ENCODE peak calls at places on chromosomes 6 and 20, in four cellular contexts. Q, B, F and Z are unnamed samples.

GRCh38 chr6:165049362-165049761 is 260.0 kb downstream of the C6orf118 start:
- DNase-seq in Q (peak), B (peak), F (no peak), Z (no peak)

GRCh38 chr6:162058281-162058875 is 669.2 kb downstream of the PRKN start:
- DNase-seq in Q (no peak), B (no peak), F (peak), Z (no peak)

GRCh38 chr20:4998160-4998651 is 3.1 kb downstream of the SLC23A2 start:
- DNase-seq in Q (no peak), B (no peak), F (no peak), Z (no peak)

GRCh38 chr6:159104163-159104885 is 59.5 kb upstream of the TAGAP start:
- DNase-seq in Q (peak), B (peak), F (peak), Z (peak)

GRCh38 chr20:57309544-57310115 is 20.0 kb upstream of the SPO11 start:
- DNase-seq in Q (no peak), B (no peak), F (no peak), Z (no peak)

GRCh38 chr6:26330835-26331808 is 33.9 kb upstream of the BTN3A2 start:
- DNase-seq in Q (no peak), B (no peak), F (peak), Z (no peak)

GRCh38 chr20:54153847-54154246 is 19.9 kb downstream of the CYP24A1 start:
- DNase-seq in Q (no peak), B (no peak), F (no peak), Z (no peak)

GRCh38 chr6:26195924-26196845 is 109.0 kb downstream of the HFE start:
- DNase-seq in Q (peak), B (no peak), F (peak), Z (no peak)

GRCh38 chr20:61666471-61666832 is 399.2 kb downstream of the TAF4 start:
- DNase-seq in Q (no peak), B (no peak), F (no peak), Z (no peak)

GRCh38 chr20:47357296-47358051 is 975 bp upstream of the ZMYND8 start:
- DNase-seq in Q (peak), B (peak), F (peak), Z (peak)

GRCh38 chr6:163818719-163819118 is 404.2 kb downstream of the QKI start:
- DNase-seq in Q (no peak), B (no peak), F (no peak), Z (no peak)

GRCh38 chr6:168216741-168217140 is 102.8 kb downstream of the DACT2 start:
- DNase-seq in Q (no peak), B (no peak), F (no peak), Z (no peak)

GRCh38 chr6:43954311-43955131 is 172.7 kb downstream of the MRPL14 start:
- DNase-seq in Q (peak), B (no peak), F (no peak), Z (no peak)

GRCh38 chr6:169424821-169425240 is 171.2 kb upstream of the THBS2 start:
- DNase-seq in Q (no peak), B (no peak), F (no peak), Z (no peak)

GRCh38 chr20:25389858-25390537 is 637 bp downstream of the ABHD12 start:
- DNase-seq in Q (peak), B (peak), F (no peak), Z (peak)

GRCh38 chr6:137740967-137741761 is 125.9 kb upstream of the TNFAIP3 start:
- DNase-seq in Q (no peak), B (no peak), F (no peak), Z (no peak)

GRCh38 chr20:8578191-8578690 is 446.2 kb downstream of the PLCB1 start:
- DNase-seq in Q (no peak), B (no peak), F (no peak), Z (no peak)

GRCh38 chr6:85452441-85452881 is 2.6 kb downstream of the NT5E start:
- DNase-seq in Q (no peak), B (no peak), F (peak), Z (no peak)

GRCh38 chr6:79570802-79571367 is 33.7 kb upstream of the LCA5 start:
- DNase-seq in Q (no peak), B (no peak), F (no peak), Z (no peak)

GRCh38 chr20:46666818-46667515 is 15.7 kb upstream of the SLC13A3 start:
- DNase-seq in Q (no peak), B (no peak), F (peak), Z (no peak)

GRCh38 chr6:24847402-24847801 is 48.7 kb upstream of the ARMH2 start:
- DNase-seq in Q (no peak), B (no peak), F (peak), Z (no peak)

GRCh38 chr20:49697071-49697470 is 16.6 kb downstream of the B4GALT5 start:
- DNase-seq in Q (no peak), B (no peak), F (no peak), Z (no peak)

GRCh38 chr6:109318328-109318876 is 63.9 kb downstream of the CD164 start:
- DNase-seq in Q (peak), B (no peak), F (no peak), Z (no peak)

GRCh38 chr6:73349311-73349710 is 4.8 kb downstream of the DPPA5 start:
- DNase-seq in Q (no peak), B (no peak), F (no peak), Z (no peak)

GRCh38 chr6:121516331-121516730 is 80.9 kb downstream of the GJA1 start:
- DNase-seq in Q (no peak), B (no peak), F (no peak), Z (no peak)

GRCh38 chr20:42024653-42025052 is 406.5 kb upstream of the CHD6 start:
- DNase-seq in Q (peak), B (no peak), F (no peak), Z (peak)

GRCh38 chr6:37705239-37706051 is 7.8 kb upstream of the MDGA1 start:
- DNase-seq in Q (no peak), B (peak), F (peak), Z (peak)

GRCh38 chr20:24761220-24762065 is 187.6 kb upstream of the CST7 start:
- DNase-seq in Q (peak), B (no peak), F (no peak), Z (peak)

GRCh38 chr6:17867880-17868279 is 119.6 kb downstream of the KIF13A start:
- DNase-seq in Q (no peak), B (no peak), F (peak), Z (no peak)

GRCh38 chr20:19590382-19590781 is 167.7 kb upstream of the RIN2 start:
- DNase-seq in Q (no peak), B (no peak), F (no peak), Z (no peak)

GRCh38 chr20:62905536-62906117 is 20.7 kb downstream of the DIDO1 start:
- DNase-seq in Q (no peak), B (no peak), F (no peak), Z (no peak)

GRCh38 chr6:9690388-9690787 is 724.5 kb downstream of the TFAP2A start:
- DNase-seq in Q (no peak), B (no peak), F (no peak), Z (no peak)

GRCh38 chr6:152124432-152125074 is 317.1 kb downstream of the ESR1 start:
- DNase-seq in Q (no peak), B (no peak), F (peak), Z (no peak)

GRCh38 chr6:125872259-125872921 is 81.6 kb downstream of the NCOA7 start:
- DNase-seq in Q (no peak), B (no peak), F (peak), Z (no peak)

GRCh38 chr6:52675372-52675771 is 4.5 kb downstream of the TMEM14A start:
- DNase-seq in Q (no peak), B (no peak), F (no peak), Z (no peak)
- TF ChIP-seq CTCF in Q (no peak), B (no peak), F (no peak), Z (peak)

GRCh38 chr20:14915356-14915755 is 577.9 kb upstream of the FLRT3 start:
- DNase-seq in Q (no peak), B (no peak), F (no peak), Z (no peak)

GRCh38 chr20:14913896-14914295 is 576.5 kb upstream of the FLRT3 start:
- DNase-seq in Q (no peak), B (no peak), F (no peak), Z (no peak)

GRCh38 chr20:14918981-14919380 is 581.6 kb upstream of the FLRT3 start:
- DNase-seq in Q (no peak), B (no peak), F (no peak), Z (no peak)

GRCh38 chr20:14918281-14918680 is 580.9 kb upstream of the FLRT3 start:
- DNase-seq in Q (no peak), B (no peak), F (no peak), Z (no peak)

DNA sequence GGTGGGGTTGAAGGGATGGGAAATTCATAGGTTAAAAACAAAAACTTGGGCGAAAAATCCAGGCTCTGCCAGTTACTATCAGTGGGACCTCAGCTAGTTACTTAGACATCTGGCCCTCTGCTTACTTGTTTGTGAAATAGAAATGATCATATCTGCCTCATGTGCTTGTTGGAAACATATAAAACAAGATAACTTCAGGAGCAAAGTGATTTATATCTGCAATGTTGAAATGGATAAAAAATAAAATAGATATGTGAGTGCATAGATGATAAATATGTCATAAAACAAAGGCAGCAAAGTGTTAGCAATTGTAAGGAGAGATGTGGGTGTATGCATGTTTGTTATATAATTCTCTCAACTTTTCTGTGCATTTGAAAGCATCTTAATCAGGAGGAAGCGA is 578.9 kb upstream of the FLRT3 start:
- DNase-seq in Q (no peak), B (no peak), F (no peak), Z (no peak)
- TF ChIP-seq CTCF in Q (no peak), B (no peak), F (no peak), Z (no peak)

DNA sequence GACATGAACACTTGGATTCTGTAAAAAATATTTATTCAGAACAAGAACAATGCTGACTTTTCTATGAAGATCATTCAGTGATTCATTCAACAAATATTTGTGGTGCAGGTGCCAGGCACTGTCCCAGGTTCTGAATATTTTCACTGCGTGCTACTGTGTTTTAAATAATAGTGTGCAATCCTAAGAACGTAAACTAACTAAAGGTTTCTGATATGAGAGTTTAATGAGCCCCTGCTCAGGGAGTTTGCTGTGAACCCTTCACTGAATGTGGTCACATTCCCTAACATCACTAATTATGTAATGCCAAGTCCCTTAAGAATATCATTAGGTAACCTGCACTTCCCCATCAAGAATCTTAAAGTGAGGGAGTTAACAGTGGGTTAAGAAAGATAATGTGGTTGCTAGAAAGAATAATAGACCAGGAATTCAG is 1.7 kb upstream of the TMEM170B start:
- DNase-seq in Q (peak), B (peak), F (peak), Z (no peak)
- TF ChIP-seq CTCF in Q (no peak), B (no peak), F (no peak), Z (no peak)

DNA sequence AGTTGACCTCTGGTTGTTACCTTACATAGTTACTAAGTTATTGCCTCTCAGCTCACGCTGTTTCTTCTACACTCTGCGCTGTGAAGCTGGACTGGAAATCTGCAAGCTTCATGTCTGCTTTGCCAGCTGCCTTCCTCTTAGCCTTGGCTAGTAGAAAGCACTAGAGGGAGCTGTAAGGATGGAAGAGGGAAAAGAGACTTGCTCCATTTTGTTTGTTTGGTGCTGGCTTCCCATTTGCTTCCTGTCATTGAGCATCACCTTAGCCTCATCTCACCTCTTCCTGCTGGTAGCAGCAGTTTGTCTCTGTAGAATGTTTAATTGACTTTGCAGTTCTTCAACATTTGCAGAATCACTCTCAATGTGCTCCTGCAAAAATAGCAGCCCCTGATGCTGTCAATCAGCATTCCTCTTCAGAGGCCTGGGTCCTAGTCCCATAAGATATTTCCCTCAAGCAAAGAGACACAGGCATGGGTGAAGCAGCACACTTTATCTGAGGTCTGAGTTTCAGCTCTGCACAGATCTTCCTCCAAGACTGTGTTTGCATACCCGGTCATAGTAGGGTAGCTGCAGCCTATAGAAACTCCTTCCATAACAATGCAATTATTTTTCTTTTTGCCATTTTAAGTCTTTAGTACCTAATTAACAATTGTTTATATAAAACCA is 302.2 kb upstream of the EPHA7 start:
- DNase-seq in Q (no peak), B (peak), F (no peak), Z (no peak)
- TF ChIP-seq CTCF in Q (peak), B (peak), F (no peak), Z (peak)

GRCh38 chr6:33248643-33248931 is 23.1 kb downstream of the VPS52 start:
- DNase-seq in Q (no peak), B (no peak), F (no peak), Z (no peak)
- TF ChIP-seq CTCF in Q (no peak), B (no peak), F (no peak), Z (peak)

GRCh38 chr6:138987299-138987642 is 782 bp downstream of the REPS1 start:
- DNase-seq in Q (peak), B (no peak), F (peak), Z (peak)

GRCh38 chr6:138987643-138988468 is at the start of gene REPS1:
- DNase-seq in Q (peak), B (peak), F (peak), Z (peak)

GRCh38 chr6:138989098-138989983 is 1.3 kb upstream of the REPS1 start:
- DNase-seq in Q (no peak), B (no peak), F (no peak), Z (no peak)

GRCh38 chr6:138986578-138986977 is 1.5 kb downstream of the REPS1 start:
- DNase-seq in Q (no peak), B (no peak), F (peak), Z (no peak)

DNA sequence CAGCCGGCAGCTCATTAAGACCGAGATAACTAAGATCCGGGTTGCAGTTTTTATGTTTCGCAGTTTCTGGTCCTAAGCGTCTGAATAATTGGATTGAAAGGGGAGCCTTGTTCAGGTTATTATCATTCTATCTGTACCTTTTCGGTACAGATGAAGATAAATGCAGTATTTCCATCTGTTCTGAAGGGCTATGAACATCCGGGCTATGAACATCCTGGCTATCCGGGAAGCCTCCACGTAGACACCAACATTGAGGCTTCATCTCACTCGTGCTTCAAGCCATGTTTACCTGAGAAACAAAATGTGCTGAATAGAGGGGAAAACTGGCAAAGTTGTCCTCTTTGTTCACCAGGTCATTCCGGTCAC is 399 bp upstream of the REPS1 start:
- DNase-seq in Q (no peak), B (no peak), F (no peak), Z (no peak)
- TF ChIP-seq CTCF in Q (no peak), B (peak), F (no peak), Z (peak)